ENCODE peak calls at places on chromosomes 16 and 17, in nine cellular contexts. R is right lobe of liver, F is A549, G is esophagus squamous epithelium, U is stomach, O is H1, W is Peyer's patch, E is HepG2, K is prostate gland. M is an unnamed sample.

GRCh38 chr16:85542548-85542927 is 70.6 kb upstream of the GSE1 start:
- DNase-seq in G (no peak), F (no peak), K (no peak), E (no peak), O (no peak), U (no peak), W (no peak), R (no peak), M (no peak)

GRCh38 chr17:80166446-80166845 is 3.4 kb upstream of the CARD14 start:
- DNase-seq in U (no peak), O (no peak), G (no peak), W (no peak), E (no peak), K (no peak), R (no peak), F (no peak), M (no peak)

GRCh38 chr17:66357037-66357436 is 54.6 kb downstream of the PRKCA start:
- DNase-seq in O (no peak), G (no peak), K (no peak), F (no peak), E (no peak), W (no peak), U (no peak), R (no peak), M (no peak)

GRCh38 chr17:72296456-72296855 is 175.6 kb downstream of the SOX9 start:
- DNase-seq in O (no peak), K (no peak), R (no peak), G (no peak), E (no peak), F (no peak), W (no peak), U (no peak), M (no peak)

GRCh38 chr17:77735341-77736206 is 222.9 kb upstream of the TNRC6C start:
- DNase-seq in U (peak; percentile 40), K (no peak), E (no peak), F (no peak), W (no peak), G (no peak), R (no peak), O (no peak), M (peak; percentile 26)

GRCh38 chr17:5097101-5097834 is 14.4 kb downstream of the ZNF232 start:
- DNase-seq in W (no peak), K (peak; percentile 60), E (no peak), U (peak; percentile 30), F (no peak), G (no peak), O (peak; percentile 91), R (peak; percentile 69), M (peak; percentile 72)

GRCh38 chr16:19677403-19677802 is 40.6 kb downstream of the KNOP1 start:
- DNase-seq in G (no peak), R (no peak), E (no peak), F (no peak), O (no peak), W (no peak), U (no peak), K (no peak), M (no peak)

GRCh38 chr17:48413613-48414405 is 16.2 kb downstream of the SKAP1 start:
- DNase-seq in W (no peak), F (no peak), R (no peak), U (no peak), K (no peak), O (no peak), E (no peak), G (no peak), M (no peak)

GRCh38 chr17:78127888-78128615 is 503 bp downstream of the TMC6 start:
- DNase-seq in O (no peak), U (peak; percentile 48), W (peak; percentile 77), K (peak; percentile 70), E (peak; percentile 45), G (no peak), F (no peak), R (peak; percentile 66), M (no peak)

GRCh38 chr17:69500911-69501429 is 86.5 kb downstream of the MAP2K6 start:
- DNase-seq in K (peak; percentile 15), E (no peak), G (no peak), U (no peak), R (no peak), W (no peak), O (no peak), F (no peak), M (no peak)

GRCh38 chr17:75784473-75785015 is at the start of gene UNK:
- DNase-seq in W (peak; percentile 95), U (peak; percentile 97), F (peak; percentile 100), O (peak; percentile 97), R (peak; percentile 98), E (peak; percentile 99), K (peak; percentile 98), G (peak; percentile 90), M (peak; percentile 97)

GRCh38 chr17:7912927-7913524 is 3.1 kb downstream of the RNF227 start:
- DNase-seq in F (peak; percentile 93), U (no peak), K (peak; percentile 35), E (peak; percentile 77), G (no peak), W (no peak), R (no peak), O (no peak), M (peak; percentile 37)
- H3K27ac ChIP-seq in F (no peak overlapping the region), U (peak overlapping the region; percentile 22), K (no peak overlapping the region), E (no peak overlapping the region), G (peak overlapping the region; percentile 36), W (no peak overlapping the region), R (no peak overlapping the region), O (no peak overlapping the region), M (no peak overlapping the region)

GRCh38 chr17:42121066-42121769 is at the start of gene KAT2A:
- DNase-seq in R (peak; percentile 89), K (peak; percentile 66), U (peak; percentile 84), O (peak; percentile 86), E (peak; percentile 73), F (peak; percentile 89), W (peak; percentile 87), G (no peak), M (peak; percentile 86)
- TF ChIP-seq POLR2A in R (peak; percentile 28), K (peak; percentile 16), U (no peak), O (peak; percentile 81), E (peak; percentile 76), F (peak; percentile 93), W (no peak), G (no peak), M (no peak)

DNA sequence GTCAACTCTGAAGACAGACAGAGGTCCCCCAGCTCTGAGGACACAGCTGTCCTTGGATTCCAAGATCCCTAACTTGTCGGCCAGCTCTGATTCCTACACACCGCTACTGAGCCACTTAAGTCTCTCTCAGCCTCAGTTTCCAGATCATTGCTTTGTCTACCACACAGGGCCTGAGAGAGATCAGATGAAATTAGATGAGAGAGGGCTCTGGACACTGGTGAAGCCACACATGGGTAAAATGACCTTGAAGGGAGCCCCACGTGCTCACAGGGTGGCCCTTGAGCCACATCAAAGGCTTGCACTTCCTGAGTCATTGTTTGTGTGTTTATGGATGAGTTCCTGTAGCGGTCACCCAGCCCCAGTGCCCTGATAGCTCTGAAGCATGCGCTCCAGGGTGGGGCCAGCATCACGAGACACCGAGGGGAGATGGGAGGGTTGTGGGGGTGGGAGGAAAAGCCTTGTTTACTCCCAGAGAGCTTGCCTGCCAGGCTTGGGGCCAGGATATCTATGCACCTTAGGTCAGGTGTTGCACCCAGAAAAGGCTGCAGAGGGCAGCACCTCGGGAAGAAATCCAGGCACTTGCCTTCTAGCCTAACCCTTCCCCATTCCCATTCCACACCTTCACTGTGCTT is 32.7 kb upstream of the SLC6A2 start:
- DNase-seq in W (no peak), O (peak; percentile 75), K (no peak), U (no peak), E (peak; percentile 100), G (no peak), R (peak; percentile 84), F (peak; percentile 39), M (no peak)
- TF ChIP-seq CTCF in W (no peak), O (peak; percentile 86), K (no peak), U (no peak), E (peak; percentile 88), G (peak; percentile 15), R (peak; percentile 16), F (peak; percentile 30), M (no peak)

GRCh38 chr17:64185101-64185500 is 55.2 kb upstream of the ERN1 start:
- DNase-seq in U (no peak), G (no peak), W (no peak), O (no peak), K (no peak), R (no peak), F (no peak), E (no peak), M (no peak)
- H3K27ac ChIP-seq in U (no peak overlapping the region), G (no peak overlapping the region), W (no peak overlapping the region), O (no peak overlapping the region), K (no peak overlapping the region), R (no peak overlapping the region), F (no peak overlapping the region), E (peak overlapping the region; percentile 33), M (no peak overlapping the region)

M was measured in ovary.